ENCODE peak calls at places on chromosomes 3 and 15, in four cellular contexts. E is dorsolateral prefrontal cortex, N is upper lobe of right lung, J is choroid plexus epithelial cell. W is an unnamed sample.

GRCh38 chr15:72319985-72320671 is at the start of gene CELF6:
- DNase-seq in N (peak; percentile 91), E (peak; percentile 92), J (peak; percentile 78), W (peak; percentile 79)

GRCh38 chr15:68334661-68335124 is 57.1 kb downstream of the FEM1B start:
- DNase-seq in N (no peak), J (peak; percentile 67), E (no peak), W (peak; percentile 58)

GRCh38 chr15:66132251-66132816 is 121.2 kb downstream of the MEGF11 start:
- DNase-seq in N (no peak), J (no peak), E (no peak), W (no peak)

GRCh38 chr15:27418729-27419128 is 447.7 kb downstream of the GABRG3 start:
- DNase-seq in J (no peak), E (peak; percentile 77), N (no peak), W (peak; percentile 26)

GRCh38 chr3:136038668-136039067 is 73.1 kb downstream of the PPP2R3A start:
- DNase-seq in J (no peak), N (no peak), E (no peak), W (no peak)

GRCh38 chr15:63892794-63893441 is 59.2 kb upstream of the HERC1 start:
- DNase-seq in J (no peak), N (peak; percentile 66), E (no peak), W (no peak)

GRCh38 chr15:51739056-51739455 is 1.6 kb upstream of the LYSMD2 start:
- DNase-seq in E (no peak), N (no peak), J (no peak), W (no peak)

GRCh38 chr15:99708563-99708962 is 24.7 kb downstream of the LYSMD4 start:
- DNase-seq in E (no peak), J (peak; percentile 92), N (peak; percentile 89), W (peak; percentile 80)

GRCh38 chr3:99351097-99351496 is 287.3 kb upstream of the COL8A1 start:
- DNase-seq in N (no peak), E (no peak), J (no peak), W (no peak)

GRCh38 chr3:123798540-123798939 is 85.6 kb downstream of the MYLK start:
- DNase-seq in E (no peak), N (no peak), J (no peak), W (no peak)

GRCh38 chr3:170829873-170830272 is 40.1 kb downstream of the RPL22L1 start:
- DNase-seq in J (no peak), E (no peak), N (no peak), W (no peak)

GRCh38 chr3:112739252-112739945 is 98.5 kb upstream of the CCDC80 start:
- DNase-seq in E (no peak), N (no peak), J (peak; percentile 52), W (peak; percentile 43)

GRCh38 chr3:21421096-21421495 is 329.9 kb downstream of the ZNF385D start:
- DNase-seq in J (no peak), N (no peak), E (no peak), W (no peak)

GRCh38 chr3:134029734-134030381 is at the start of gene SLCO2A1:
- DNase-seq in E (no peak), N (peak; percentile 76), J (no peak), W (peak; percentile 24)

GRCh38 chr3:64327039-64327804 is 102.0 kb upstream of the PRICKLE2 start:
- DNase-seq in E (peak; percentile 69), N (no peak), J (no peak), W (no peak)

GRCh38 chr3:130093741-130094391 is 12.2 kb downstream of the ALG1L2 start:
- DNase-seq in E (no peak), N (no peak), J (no peak), W (no peak)

GRCh38 chr3:150286390-150287147 is 121.5 kb upstream of the TSC22D2 start:
- DNase-seq in N (no peak), J (peak; percentile 79), E (no peak), W (peak; percentile 63)

GRCh38 chr3:163779396-163780344 is 1298.6 kb downstream of the SI start:
- DNase-seq in E (no peak), J (no peak), N (no peak), W (no peak)

GRCh38 chr3:119297169-119297568 is 3.0 kb downstream of the ARHGAP31 start:
- DNase-seq in J (peak; percentile 66), E (no peak), N (no peak), W (peak; percentile 55)

GRCh38 chr15:37979597-37979996 is 45.2 kb downstream of the TMCO5A start:
- DNase-seq in N (no peak), J (no peak), E (no peak), W (no peak)

GRCh38 chr15:37978231-37978630 is 43.8 kb downstream of the TMCO5A start:
- DNase-seq in J (no peak), E (no peak), N (no peak), W (no peak)

GRCh38 chr15:37980010-37980409 is 45.6 kb downstream of the TMCO5A start:
- DNase-seq in E (no peak), N (no peak), J (no peak), W (no peak)

GRCh38 chr15:37984368-37984767 is 49.9 kb downstream of the TMCO5A start:
- DNase-seq in J (peak; percentile 6), N (no peak), E (no peak), W (no peak)

GRCh38 chr15:37981781-37982180 is 47.3 kb downstream of the TMCO5A start:
- DNase-seq in N (no peak), E (no peak), J (peak; percentile 78), W (peak; percentile 53)
- TF ChIP-seq CTCF in N (peak; percentile 39), E (no peak), J (peak; percentile 69), W (peak; percentile 61)

GRCh38 chr3:151772825-151773480 is 39.2 kb downstream of the AADACL2 start:
- DNase-seq in N (no peak), J (no peak), E (no peak), W (no peak)
- H3K4me3 ChIP-seq in N (no peak overlapping the region), J (no peak overlapping the region), E (no peak overlapping the region), W (no peak overlapping the region)

GRCh38 chr3:46674031-46674592 is 19.4 kb downstream of the ALS2CL start:
- DNase-seq in J (no peak), E (no peak), N (peak; percentile 28), W (no peak)
- TF ChIP-seq CTCF in J (peak; percentile 41), E (no peak), N (no peak), W (peak; percentile 34)

GRCh38 chr15:90957791-90958190 is 3.1 kb downstream of the RCCD1 start:
- DNase-seq in N (no peak), E (no peak), J (no peak), W (no peak)
- H3K4me3 ChIP-seq in N (no peak overlapping the region), E (peak overlapping the region; percentile 76), J (peak overlapping the region; percentile 74), W (peak overlapping the region; percentile 56)

GRCh38 chr15:88487176-88487795 is 19.8 kb downstream of the MRPS11 start:
- DNase-seq in J (no peak), E (no peak), N (no peak), W (no peak)

GRCh38 chr15:88487796-88488523 is 20.5 kb downstream of the MRPS11 start:
- DNase-seq in E (no peak), N (no peak), J (no peak), W (no peak)

GRCh38 chr15:88491158-88491557 is 23.6 kb downstream of the MRPS11 start:
- DNase-seq in N (no peak), E (no peak), J (no peak), W (no peak)

GRCh38 chr15:88489321-88489720 is 21.8 kb downstream of the MRPS11 start:
- DNase-seq in J (no peak), N (no peak), E (no peak), W (no peak)

GRCh38 chr15:88490036-88490435 is 22.5 kb downstream of the MRPS11 start:
- DNase-seq in E (no peak), N (no peak), J (no peak), W (no peak)
- TF ChIP-seq CTCF in E (no peak), N (no peak), J (no peak), W (no peak)

DNA sequence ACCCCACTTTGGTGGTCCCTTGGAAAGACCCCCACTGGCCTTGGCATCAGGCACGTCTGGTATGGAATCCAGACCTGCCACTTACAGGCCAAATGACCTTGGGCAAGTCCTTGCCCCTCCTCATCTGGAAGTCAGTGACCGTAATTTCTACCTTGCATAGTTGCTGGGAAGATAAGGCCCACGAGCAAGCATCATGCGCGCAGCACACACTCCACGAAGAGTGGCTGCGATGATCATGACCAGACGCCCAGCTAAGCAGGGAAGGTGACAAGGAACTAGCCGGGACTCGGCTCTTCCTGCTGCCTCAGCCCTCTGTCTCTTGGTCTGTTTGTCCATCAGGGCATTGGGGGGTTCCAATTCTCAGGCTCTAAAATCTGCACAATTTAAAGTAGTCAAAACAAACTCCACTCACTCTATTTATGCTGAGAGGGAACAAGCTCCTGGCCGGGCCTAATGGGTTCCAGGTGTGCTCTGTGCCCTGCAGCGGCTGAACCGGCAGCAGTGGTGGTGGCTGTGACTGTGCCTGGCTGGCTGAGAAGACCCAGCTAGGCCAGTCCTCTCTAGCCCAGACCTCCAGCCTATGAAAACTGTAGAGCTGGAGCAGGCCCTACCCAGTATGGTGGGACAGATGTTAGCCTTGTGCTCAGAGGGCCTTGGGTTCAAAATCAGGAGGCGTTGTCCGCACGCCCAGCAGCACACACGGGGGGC is 36.8 kb downstream of the EPHB3 start:
- DNase-seq in N (peak; percentile 45), J (no peak), E (no peak), W (no peak)
- H3K4me3 ChIP-seq in N (no peak overlapping the region), J (no peak overlapping the region), E (no peak overlapping the region), W (no peak overlapping the region)